ENCODE peak calls at places on chromosome 16, in seven cellular contexts. P is HT-29; Z is CD8-positive, alpha-beta T cell; O is GM12892; N is fibroblast of lung; R is ovary; Q is stimulated activated CD4-positive, alpha-beta T cell treated with anti-CD3 and anti-CD28 coated beads, TNF-alpha, amount 100 ng/mL, for 48 hours. J is an unnamed sample.

GRCh38 chr16:73885319-73885718 is 411.3 kb upstream of the PSMD7 start:
- DNase-seq in P (no peak), Z (no peak), O (no peak), N (no peak), R (no peak), Q (no peak), J (no peak)

GRCh38 chr16:47016700-47017133 is 43.2 kb upstream of the DNAJA2 start:
- DNase-seq in P (no peak), Z (no peak), O (peak), N (no peak), R (no peak), Q (no peak), J (no peak)

GRCh38 chr16:11212819-11213196 is 43.2 kb downstream of the SOCS1 start:
- DNase-seq in P (no peak), Z (no peak), O (no peak), N (no peak), R (no peak), Q (no peak), J (no peak)

GRCh38 chr16:2162676-2163118 is 7.1 kb downstream of the TRAF7 start:
- DNase-seq in P (peak), Z (no peak), O (no peak), N (no peak), R (no peak), Q (no peak), J (no peak)

GRCh38 chr16:31064882-31065461 is 9.1 kb downstream of the ZNF668 start:
- DNase-seq in P (peak), Z (no peak), O (no peak), N (peak), R (no peak), Q (no peak), J (no peak)

GRCh38 chr16:10584956-10585561 is 4.7 kb upstream of the EMP2 start:
- DNase-seq in P (no peak), Z (no peak), O (no peak), N (peak), R (no peak), Q (no peak), J (no peak)

GRCh38 chr16:68524069-68524820 is 14.8 kb upstream of the ZFP90 start:
- DNase-seq in P (no peak), Z (no peak), O (no peak), N (no peak), R (no peak), Q (no peak), J (no peak)

GRCh38 chr16:49737541-49737940 is 118.4 kb downstream of the ZNF423 start:
- DNase-seq in P (no peak), Z (no peak), O (no peak), N (no peak), R (no peak), Q (no peak), J (no peak)

GRCh38 chr16:67199011-67199807 is at the start of gene ELMO3:
- DNase-seq in P (peak), Z (no peak), O (no peak), N (no peak), R (no peak), Q (no peak), J (no peak)

GRCh38 chr16:77472262-77472661 is 37.4 kb upstream of the ADAMTS18 start:
- DNase-seq in P (no peak), Z (no peak), O (no peak), N (no peak), R (no peak), Q (no peak), J (no peak)

GRCh38 chr16:78284957-78285434 is 185.5 kb downstream of the WWOX start:
- DNase-seq in P (no peak), Z (no peak), O (no peak), N (no peak), R (no peak), Q (no peak), J (no peak)

GRCh38 chr16:60329110-60329509 is 1595.0 kb upstream of the GOT2 start:
- DNase-seq in P (no peak), Z (no peak), O (no peak), N (no peak), R (no peak), Q (no peak), J (no peak)

GRCh38 chr16:68800257-68800875 is 43.0 kb upstream of the TANGO6 start:
- DNase-seq in P (peak), Z (peak), O (peak), N (peak), R (peak), Q (peak), J (peak)

GRCh38 chr16:65406076-65406475 is 284.2 kb upstream of the CDH11 start:
- DNase-seq in P (no peak), Z (no peak), O (no peak), N (no peak), R (no peak), Q (no peak), J (no peak)

GRCh38 chr16:69451166-69451565 is 26.7 kb downstream of the CYB5B start:
- DNase-seq in P (peak), Z (no peak), O (no peak), N (peak), R (no peak), Q (no peak), J (no peak)

GRCh38 chr16:85166699-85167588 is 54.7 kb upstream of the CIBAR2 start:
- DNase-seq in P (no peak), Z (no peak), O (no peak), N (no peak), R (no peak), Q (no peak), J (no peak)

GRCh38 chr16:68992521-68992920 is 112.9 kb upstream of the HAS3 start:
- DNase-seq in P (peak), Z (no peak), O (no peak), N (peak), R (no peak), Q (no peak), J (no peak)

GRCh38 chr16:4016648-4017047 is 99.6 kb downstream of the ADCY9 start:
- DNase-seq in P (no peak), Z (no peak), O (no peak), N (peak), R (no peak), Q (no peak), J (no peak)

GRCh38 chr16:47777191-47777590 is 316.1 kb downstream of the PHKB start:
- DNase-seq in P (no peak), Z (no peak), O (no peak), N (peak), R (no peak), Q (no peak), J (no peak)

GRCh38 chr16:9647981-9648701 is 534.1 kb downstream of the GRIN2A start:
- DNase-seq in P (peak), Z (no peak), O (no peak), N (peak), R (no peak), Q (no peak), J (no peak)

GRCh38 chr16:23691483-23692189 is 12.9 kb downstream of the PLK1 start:
- DNase-seq in P (no peak), Z (no peak), O (no peak), N (peak), R (no peak), Q (no peak), J (no peak)